ENCODE peak calls at places on chromosome 11, in four cellular contexts. U is HepG2, H is H1, F is GM12878. Z is an unnamed sample.

GRCh38 chr11:65551572-65552398 is 6.4 kb downstream of the LTBP3 start:
- DNase-seq in F (no peak), U (peak; percentile 70), H (no peak), Z (no peak)

GRCh38 chr11:109853156-109853776 is 239.9 kb upstream of the ZC3H12C start:
- DNase-seq in H (no peak), F (peak; percentile 56), U (peak; percentile 15), Z (peak; percentile 47)

GRCh38 chr11:83249972-83250593 is 36.1 kb downstream of the CCDC90B start:
- DNase-seq in F (no peak), U (peak; percentile 24), H (no peak), Z (peak; percentile 23)

GRCh38 chr11:3781423-3781822 is 15.9 kb downstream of the NUP98 start:
- DNase-seq in H (no peak), U (no peak), F (no peak), Z (no peak)

GRCh38 chr11:120172921-120173705 is 35.2 kb upstream of the TRIM29 start:
- DNase-seq in U (no peak), H (no peak), F (no peak), Z (no peak)

GRCh38 chr11:65150513-65151271 is 16.4 kb upstream of the SYVN1 start:
- DNase-seq in H (no peak), U (peak; percentile 40), F (peak; percentile 27), Z (no peak)

GRCh38 chr11:114131366-114131963 is 72.0 kb downstream of the ZBTB16 start:
- DNase-seq in U (no peak), H (no peak), F (no peak), Z (no peak)

GRCh38 chr11:18270102-18270501 is 4.0 kb downstream of the SAA1 start:
- DNase-seq in F (no peak), H (no peak), U (no peak), Z (no peak)

GRCh38 chr11:132248585-132248984 is 878.2 kb downstream of the NTM start:
- DNase-seq in H (no peak), U (no peak), F (no peak), Z (no peak)

GRCh38 chr11:119106564-119107537 is at the start of gene C2CD2L:
- DNase-seq in H (no peak), U (peak; percentile 68), F (peak; percentile 70), Z (no peak)

GRCh38 chr11:104061851-104062521 is 25.5 kb downstream of the DDI1 start:
- DNase-seq in H (no peak), U (no peak), F (no peak), Z (no peak)

GRCh38 chr11:34609850-34610249 is 11.0 kb upstream of the EHF start:
- DNase-seq in H (no peak), U (peak; percentile 13), F (no peak), Z (no peak)

GRCh38 chr11:121891134-121891533 is 224.9 kb downstream of the BLID start:
- DNase-seq in U (no peak), F (no peak), H (no peak), Z (no peak)

GRCh38 chr11:76598426-76598839 is 72.1 kb downstream of the LRRC32 start:
- DNase-seq in F (peak; percentile 12), U (peak; percentile 31), H (no peak), Z (no peak)

GRCh38 chr11:28735511-28735910 is 627.3 kb downstream of the METTL15 start:
- DNase-seq in U (no peak), H (no peak), F (no peak), Z (no peak)

GRCh38 chr11:65279713-65280459 is 18.1 kb downstream of the POLA2 start:
- DNase-seq in H (no peak), U (peak; percentile 24), F (peak; percentile 46), Z (no peak)

GRCh38 chr11:96187779-96188624 is 155.0 kb downstream of the MAML2 start:
- DNase-seq in U (peak; percentile 47), H (no peak), F (no peak), Z (no peak)

GRCh38 chr11:21933095-21933494 is 259.8 kb upstream of the ANO5 start:
- DNase-seq in F (no peak), U (no peak), H (no peak), Z (no peak)

GRCh38 chr11:529740-530411 is 5.5 kb downstream of the HRAS start:
- DNase-seq in U (no peak), F (no peak), H (no peak), Z (no peak)

GRCh38 chr11:4683020-4683419 is 14.6 kb downstream of the OR51E2 start:
- DNase-seq in U (no peak), H (no peak), F (no peak), Z (no peak)

GRCh38 chr11:57770793-57771192 is 9.2 kb downstream of the CTNND1 start:
- DNase-seq in F (no peak), H (no peak), U (no peak), Z (no peak)

GRCh38 chr11:1497600-1497999 is 11.0 kb upstream of the MOB2 start:
- DNase-seq in H (no peak), U (no peak), F (no peak), Z (no peak)

GRCh38 chr11:115504279-115505158 is at the start of gene CADM1:
- DNase-seq in H (peak; percentile 93), F (no peak), U (peak; percentile 92), Z (peak; percentile 95)

GRCh38 chr11:113906515-113906914 is 1.9 kb downstream of the HTR3B start:
- DNase-seq in U (peak; percentile 73), F (no peak), H (no peak), Z (no peak)

GRCh38 chr11:107017104-107017432 is 1.2 kb downstream of the GUCY1A2 start:
- DNase-seq in F (no peak), H (no peak), U (no peak), Z (no peak)
- H3K4me3 ChIP-seq in F (no peak overlapping the region), H (peak overlapping the region; percentile 48), U (no peak overlapping the region), Z (peak overlapping the region; percentile 27)

GRCh38 chr11:105670811-105671210 is 60.9 kb downstream of the GRIA4 start:
- DNase-seq in F (no peak), U (no peak), H (no peak), Z (no peak)

GRCh38 chr11:105665281-105665680 is 55.4 kb downstream of the GRIA4 start:
- DNase-seq in U (no peak), F (no peak), H (no peak), Z (no peak)

GRCh38 chr11:105673089-105673488 is 63.2 kb downstream of the GRIA4 start:
- DNase-seq in H (no peak), U (peak; percentile 12), F (no peak), Z (peak; percentile 50)

DNA sequence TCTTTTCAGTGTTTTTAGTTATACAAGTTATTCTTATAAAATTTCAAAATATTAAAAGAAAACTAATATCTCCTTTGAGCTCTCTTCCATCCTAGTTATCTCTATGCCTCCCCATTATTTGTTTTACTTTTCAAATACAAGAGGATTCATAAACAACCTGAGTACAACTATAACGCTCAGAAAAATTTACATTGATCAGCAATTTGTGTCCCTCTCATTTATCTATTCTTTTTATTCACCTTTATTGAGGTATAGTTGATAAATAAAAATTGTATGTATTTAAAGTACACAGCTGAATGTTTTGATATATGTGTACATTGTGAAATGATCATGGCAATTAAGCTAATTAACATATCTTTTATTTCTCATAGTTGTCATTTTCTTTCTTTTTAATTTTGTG is 57.6 kb downstream of the GRIA4 start:
- DNase-seq in U (no peak), H (no peak), F (no peak), Z (no peak)
- TF ChIP-seq SUZ12 in U (no peak), H (no peak), F (no peak), Z (no peak)

GRCh38 chr11:70328556-70328955 is 58.1 kb downstream of the PPFIA1 start:
- DNase-seq in U (no peak), H (no peak), F (no peak), Z (no peak)
- H3K4me1 ChIP-seq in U (no peaks in the 10 kb centered on the region), H (no peaks in the 10 kb centered on the region), F (peaks cover 16% of the 10 kb centered on the region), Z (no peaks in the 10 kb centered on the region)

GRCh38 chr11:15114501-15115475 is at the start of gene INSC:
- DNase-seq in U (no peak), H (no peak), F (no peak), Z (no peak)
- H3K4me3 ChIP-seq in U (no peak within 1 kb of the TSS), H (peak within 1 kb of the TSS; percentile 40), F (no peak within 1 kb of the TSS), Z (peak within 1 kb of the TSS; percentile 36)

DNA sequence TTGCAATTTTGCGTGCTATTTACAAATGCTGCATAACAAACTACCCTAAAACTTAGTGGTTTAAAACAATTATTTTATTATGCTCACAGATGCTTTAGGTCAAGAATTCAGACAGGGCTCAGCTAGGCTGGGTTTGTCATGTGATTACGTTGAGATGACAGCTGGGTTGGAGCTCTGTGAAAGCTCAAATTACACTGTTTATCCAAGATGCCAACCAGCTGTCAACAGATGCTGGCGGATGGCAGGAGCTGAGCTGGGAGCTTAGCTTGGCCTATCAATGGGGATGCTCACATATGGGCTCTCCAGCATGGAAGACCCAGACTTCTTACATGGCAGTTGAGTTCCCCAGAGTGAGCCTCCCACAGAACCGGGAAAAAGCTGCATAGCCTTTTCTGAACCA is 62.7 kb downstream of the STK33 start:
- DNase-seq in U (no peak), H (no peak), F (no peak), Z (no peak)
- TF ChIP-seq SUZ12 in U (no peak), H (no peak), F (no peak), Z (no peak)

DNA sequence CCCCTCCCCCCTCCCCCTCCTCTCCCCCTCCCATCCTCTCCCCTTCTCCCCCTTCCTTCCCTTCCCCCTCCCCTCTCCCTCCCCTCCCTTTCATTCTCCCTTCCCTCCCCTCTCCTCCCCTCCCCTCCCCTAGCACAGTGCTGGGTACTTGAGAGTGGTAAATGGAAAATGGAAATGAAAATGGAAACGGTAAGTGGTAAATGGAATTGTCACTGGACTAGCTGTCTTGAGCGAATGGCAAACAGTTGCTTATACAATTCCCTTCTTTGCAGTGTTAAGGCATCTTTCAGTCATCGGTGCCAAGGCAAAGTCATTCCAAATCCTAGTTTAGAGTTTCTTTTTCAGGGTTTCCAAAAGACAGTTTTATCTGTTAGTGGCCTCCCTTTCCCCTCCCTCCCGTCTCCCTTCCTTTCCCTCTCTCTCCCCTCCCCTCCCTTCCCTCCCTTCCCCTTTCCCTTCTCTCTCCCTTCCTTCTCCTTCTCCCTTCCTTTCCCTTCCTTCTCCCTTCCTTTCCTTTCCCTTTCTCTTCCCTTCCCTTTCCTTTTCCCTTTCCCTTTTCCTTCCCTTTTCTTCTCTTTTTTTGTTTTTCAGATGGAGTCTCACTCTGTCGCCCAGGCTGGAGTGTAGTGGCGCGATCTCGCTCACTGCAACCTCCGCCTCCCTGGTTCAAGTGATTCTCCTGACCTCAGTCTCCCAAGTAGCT is 47.3 kb downstream of the GRAMD1B start:
- DNase-seq in F (no peak), H (no peak), U (no peak), Z (no peak)
- H3K4me1 ChIP-seq in F (peaks cover 43% of the 10 kb centered on the region), H (peaks cover 6% of the 10 kb centered on the region), U (no peaks in the 10 kb centered on the region), Z (peaks cover 2% of the 10 kb centered on the region)

DNA sequence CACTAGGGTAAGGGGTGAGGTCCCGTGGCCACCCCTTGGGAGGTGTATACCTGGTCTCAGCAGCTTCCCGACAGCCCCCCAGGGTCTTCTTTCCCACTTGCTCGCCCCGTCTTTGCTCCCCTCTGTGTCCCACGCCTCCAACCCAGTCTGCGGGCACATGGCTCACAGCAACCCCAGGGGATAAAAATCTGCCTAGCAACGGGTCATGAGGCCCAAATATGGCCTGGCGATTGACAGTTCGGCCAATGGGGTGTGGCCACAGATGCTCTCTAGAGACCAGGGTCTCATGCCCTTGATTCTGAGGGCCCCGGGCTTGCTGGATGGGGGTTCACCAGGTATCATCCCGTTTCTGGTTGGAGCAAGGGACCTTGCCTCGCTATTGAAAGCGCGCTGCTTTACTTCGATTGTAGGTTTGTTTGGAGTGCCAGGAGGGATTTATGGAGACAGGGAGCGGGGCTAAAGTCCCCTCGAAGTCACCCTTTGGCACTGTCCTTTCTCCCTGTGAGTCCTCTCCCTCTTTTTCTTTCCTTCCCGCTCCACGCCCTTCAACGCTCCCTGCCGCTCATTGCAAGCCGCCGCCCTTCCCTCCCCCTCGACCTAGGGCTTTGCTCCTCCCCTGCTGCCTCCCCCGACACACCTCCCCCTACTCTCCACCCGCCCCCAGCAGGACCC is 41.4 kb downstream of the AHNAK start:
- DNase-seq in U (no peak), F (no peak), H (no peak), Z (no peak)
- H3K4me3 ChIP-seq in U (peak overlapping the region; percentile 32), F (no peak overlapping the region), H (peak overlapping the region; percentile 25), Z (peak overlapping the region; percentile 17)

Z was measured in NT2/D1.